ENCODE peak calls at places on chromosome 4, in nine cellular contexts. S, W, P, O, G, V, F, R and E are unnamed samples.
A peak's percentile ranks its signal among the peaks of the same experiment; 100 is the strongest.

GRCh38 chr4:69763233-69763632 is 2.8 kb upstream of the SULT1B1 start:
- DNase-seq in F (no peak), O (no peak), S (no peak), R (no peak), G (no peak), W (no peak), P (no peak), V (no peak), E (peak; percentile 42)

GRCh38 chr4:24800273-24800880 is 5.0 kb downstream of the SOD3 start:
- DNase-seq in P (no peak), O (no peak), V (no peak), S (peak; percentile 24), G (peak; percentile 48), F (no peak), R (no peak), W (no peak), E (no peak)

GRCh38 chr4:73729534-73730165 is 10.7 kb upstream of the CXCL8 start:
- DNase-seq in W (peak; percentile 54), F (peak; percentile 49), P (peak; percentile 71), G (peak; percentile 60), R (peak; percentile 67), O (peak; percentile 70), S (peak; percentile 62), V (peak; percentile 92), E (peak; percentile 85)

GRCh38 chr4:93748380-93748779 is 80.2 kb upstream of the ATOH1 start:
- DNase-seq in W (no peak), S (no peak), G (no peak), P (no peak), V (no peak), O (no peak), F (no peak), R (no peak), E (no peak)

GRCh38 chr4:48841045-48841827 is 10.3 kb downstream of the OCIAD1 start:
- DNase-seq in O (no peak), P (no peak), S (no peak), V (no peak), F (no peak), W (no peak), G (no peak), R (no peak), E (no peak)

GRCh38 chr4:4559596-4559995 is 17.7 kb upstream of the STX18 start:
- DNase-seq in R (no peak), F (no peak), S (no peak), G (no peak), P (no peak), O (no peak), W (no peak), V (peak; percentile 45), E (no peak)

GRCh38 chr4:180521181-180521580 is 1722.0 kb upstream of the TENM3 start:
- DNase-seq in O (no peak), F (no peak), R (no peak), W (no peak), V (peak; percentile 33), P (no peak), G (no peak), S (no peak), E (no peak)

GRCh38 chr4:51880016-51880915 is 37.3 kb downstream of the DCUN1D4 start:
- DNase-seq in F (peak; percentile 43), W (no peak), G (no peak), V (peak; percentile 45), R (no peak), O (no peak), P (no peak), S (no peak), E (no peak)

GRCh38 chr4:163269156-163269555 is 63.2 kb downstream of the NPY1R start:
- DNase-seq in S (no peak), G (no peak), P (no peak), R (no peak), W (no peak), F (no peak), V (no peak), O (no peak), E (no peak)

GRCh38 chr4:1767770-1768366 is 25.2 kb upstream of the FGFR3 start:
- DNase-seq in G (no peak), P (peak; percentile 68), O (peak; percentile 47), S (no peak), V (peak; percentile 8), F (no peak), R (no peak), W (no peak), E (peak; percentile 31)

GRCh38 chr4:39591290-39591689 is 47.4 kb downstream of the SMIM14 start:
- DNase-seq in O (peak; percentile 32), W (no peak), F (no peak), G (no peak), R (no peak), V (peak; percentile 50), S (no peak), P (peak; percentile 64), E (no peak)

GRCh38 chr4:3699261-3699660 is 66.9 kb upstream of the ADRA2C start:
- DNase-seq in G (no peak), O (no peak), W (no peak), S (no peak), V (no peak), R (no peak), F (no peak), P (no peak), E (no peak)

GRCh38 chr4:60817609-60818008 is 382.5 kb upstream of the ADGRL3 start:
- DNase-seq in W (no peak), P (no peak), G (no peak), S (no peak), F (no peak), V (no peak), O (no peak), R (no peak), E (no peak)

GRCh38 chr4:15117270-15117946 is 115.1 kb downstream of the CPEB2 start:
- DNase-seq in W (no peak), S (no peak), O (no peak), V (no peak), P (no peak), G (no peak), F (no peak), R (no peak), E (no peak)

GRCh38 chr4:41219421-41219950 is 5.1 kb upstream of the APBB2 start:
- DNase-seq in V (no peak), W (no peak), O (no peak), F (no peak), R (no peak), G (no peak), P (no peak), S (no peak), E (no peak)

GRCh38 chr4:108224628-108225053 is 55.9 kb upstream of the LEF1 start:
- DNase-seq in R (no peak), G (no peak), W (no peak), S (no peak), V (peak; percentile 13), F (no peak), P (peak; percentile 2), O (no peak), E (no peak)

GRCh38 chr4:49032440-49033161 is 46.5 kb downstream of the CWH43 start:
- DNase-seq in G (no peak), R (no peak), W (peak; percentile 6), O (no peak), S (no peak), P (peak; percentile 15), V (peak; percentile 6), F (no peak), E (peak; percentile 19)

GRCh38 chr4:26859762-26860156 is 882 bp upstream of the STIM2 start:
- DNase-seq in V (no peak), S (no peak), W (no peak), R (no peak), F (no peak), G (no peak), P (no peak), O (no peak), E (no peak)

GRCh38 chr4:152515678-152516077 is 20.2 kb downstream of the FBXW7 start:
- DNase-seq in W (no peak), V (peak; percentile 79), R (no peak), G (no peak), P (no peak), S (no peak), O (no peak), F (no peak), E (no peak)

GRCh38 chr4:182325848-182326255 is 82.7 kb downstream of the TENM3 start:
- DNase-seq in G (peak; percentile 69), O (no peak), W (no peak), S (peak; percentile 25), R (no peak), P (no peak), F (no peak), V (no peak), E (no peak)
- H3K27ac ChIP-seq in G (peak overlapping the region; percentile 75), O (no peak overlapping the region), W (no peak overlapping the region), S (no peak overlapping the region), R (no peak overlapping the region), P (no peak overlapping the region), F (no peak overlapping the region), V (no peak overlapping the region), E (no peak overlapping the region)

DNA sequence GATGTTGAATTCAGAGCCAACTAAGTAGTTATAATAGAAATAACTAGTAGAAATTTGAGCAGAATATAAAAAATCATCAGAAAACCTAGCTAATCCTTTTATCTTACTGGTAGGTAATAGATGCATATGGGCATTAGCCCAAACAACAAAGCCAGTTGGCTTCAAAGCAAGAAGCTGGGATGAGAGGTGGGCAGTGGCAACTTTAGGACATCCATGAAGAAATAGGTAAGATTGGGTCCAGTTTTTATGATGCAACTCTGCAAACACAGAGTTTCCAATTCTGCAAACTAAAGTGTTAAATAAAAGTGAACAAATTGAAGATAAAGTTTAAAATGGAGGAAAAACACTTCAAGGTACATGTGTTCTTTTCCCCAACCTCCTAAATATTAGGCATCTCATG is 5.1 kb downstream of the PGRMC2 start:
- DNase-seq in S (no peak), O (no peak), V (no peak), R (no peak), G (no peak), P (no peak), F (no peak), W (no peak), E (no peak)
- H3K4me1 ChIP-seq in S (no peaks in the 10 kb centered on the region), O (peaks cover 75% of the 10 kb centered on the region), V (peaks cover 2% of the 10 kb centered on the region), R (peaks cover 48% of the 10 kb centered on the region), G (no peaks in the 10 kb centered on the region), P (peaks cover 58% of the 10 kb centered on the region), F (no peaks in the 10 kb centered on the region), W (peaks cover 9% of the 10 kb centered on the region), E (peaks cover 14% of the 10 kb centered on the region)

GRCh38 chr4:89293299-89293698 is 14.3 kb downstream of the GPRIN3 start:
- DNase-seq in S (no peak), W (no peak), R (no peak), F (peak; percentile 41), V (no peak), P (no peak), O (no peak), G (no peak), E (no peak)
- TF ChIP-seq POLR2A in S (no peak), W (no peak), R (no peak), F (peak; percentile 60), V (no peak), P (no peak), O (no peak), G (no peak), E (no peak)

DNA sequence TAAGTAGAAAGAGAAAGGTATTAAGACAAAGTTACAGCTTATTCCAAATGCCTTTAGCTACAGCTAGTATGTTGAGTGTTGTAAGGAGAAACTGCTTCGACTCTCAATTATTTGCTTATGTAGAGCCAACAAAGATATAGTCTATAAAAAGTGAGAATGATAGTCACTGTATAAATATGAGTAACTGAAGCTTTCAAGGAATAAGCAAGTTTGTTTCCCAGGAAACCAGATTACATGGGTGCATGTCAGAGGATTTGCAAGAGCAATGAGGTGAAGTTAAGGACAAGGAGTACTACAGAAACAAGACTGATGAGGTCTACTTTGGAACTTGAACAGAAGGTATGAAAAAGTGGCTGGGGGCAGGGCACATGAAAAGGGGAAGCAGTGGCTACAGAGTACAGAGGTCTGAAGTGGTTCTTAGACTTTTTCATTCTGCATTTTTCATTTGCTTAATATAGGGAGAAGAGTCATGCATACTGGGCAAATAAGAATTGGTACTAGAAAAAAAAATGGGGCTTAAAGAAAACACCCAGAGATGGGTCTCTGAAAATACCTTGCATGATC is 321.0 kb upstream of the CXXC4 start:
- DNase-seq in O (no peak), R (no peak), W (no peak), S (no peak), V (no peak), F (no peak), P (peak; percentile 5), G (no peak), E (no peak)
- H3K27ac ChIP-seq in O (no peak overlapping the region), R (no peak overlapping the region), W (no peak overlapping the region), S (no peak overlapping the region), V (no peak overlapping the region), F (no peak overlapping the region), P (no peak overlapping the region), G (no peak overlapping the region), E (no peak overlapping the region)